ENCODE peak calls at places on chromosomes 2 and 18, in six cellular contexts. B is H9, O is lower lobe of right lung, W is AG09319, Y is AG04450, L is AG09309. A is an unnamed sample.
A peak's percentile ranks its signal among the peaks of the same experiment; 100 is the strongest.

GRCh38 chr2:12948231-12948962 is 231.7 kb downstream of the TRIB2 start:
- DNase-seq in O (no peak), Y (peak; percentile 26), W (peak; percentile 24), L (no peak), B (no peak), A (no peak)

GRCh38 chr2:96113367-96113677 is 3.0 kb downstream of the ADRA2B start:
- DNase-seq in B (no peak), L (no peak), Y (no peak), O (peak; percentile 39), W (no peak), A (no peak)

GRCh38 chr2:168632733-168633132 is 169.7 kb upstream of the NOSTRIN start:
- DNase-seq in W (no peak), L (no peak), B (no peak), Y (no peak), O (no peak), A (no peak)

GRCh38 chr2:170255971-170256370 is 78.0 kb downstream of the MYO3B start:
- DNase-seq in B (no peak), Y (peak; percentile 2), W (no peak), O (no peak), L (peak; percentile 8), A (no peak)

GRCh38 chr2:167381349-167381748 is 493.1 kb downstream of the XIRP2 start:
- DNase-seq in Y (no peak), L (no peak), O (no peak), B (no peak), W (no peak), A (no peak)

GRCh38 chr2:15944325-15945017 is 4.1 kb downstream of the MYCN start:
- DNase-seq in O (no peak), W (no peak), L (no peak), Y (no peak), B (no peak), A (no peak)

GRCh38 chr2:23385351-23385747 is 370 bp downstream of the KLHL29 start:
- DNase-seq in W (no peak), O (no peak), B (no peak), Y (no peak), L (no peak), A (no peak)

GRCh38 chr2:231573096-231573495 is 19.6 kb upstream of the TEX44 start:
- DNase-seq in O (no peak), L (no peak), W (no peak), B (no peak), Y (no peak), A (no peak)

GRCh38 chr18:74832999-74833398 is 235.3 kb downstream of the ZNF407 start:
- DNase-seq in L (no peak), W (no peak), Y (no peak), O (no peak), B (no peak), A (no peak)

GRCh38 chr2:231425811-231426703 is 30.5 kb downstream of the B3GNT7 start:
- DNase-seq in O (no peak), W (no peak), B (peak; percentile 62), L (no peak), Y (no peak), A (no peak)

GRCh38 chr2:70328921-70329561 is 27.2 kb upstream of the FAM136A start:
- DNase-seq in L (no peak), B (peak; percentile 59), O (peak; percentile 69), W (no peak), Y (no peak), A (no peak)

GRCh38 chr18:13374468-13375301 is 156.1 kb downstream of the LDLRAD4 start:
- DNase-seq in B (no peak), L (no peak), O (no peak), Y (no peak), W (no peak), A (peak; percentile 27)

GRCh38 chr2:53217250-53217649 is 550.4 kb upstream of the CHAC2 start:
- DNase-seq in B (no peak), W (no peak), L (no peak), Y (no peak), O (no peak), A (no peak)

GRCh38 chr2:41038408-41038807 is 586.5 kb upstream of the SLC8A1 start:
- DNase-seq in W (no peak), Y (no peak), L (no peak), B (no peak), O (no peak), A (no peak)

GRCh38 chr2:44964704-44965343 is 23.3 kb downstream of the SIX3 start:
- DNase-seq in O (no peak), B (peak; percentile 74), Y (no peak), W (no peak), L (no peak), A (no peak)

GRCh38 chr2:43391877-43392214 is 165.4 kb upstream of the ZFP36L2 start:
- DNase-seq in W (no peak), O (no peak), L (no peak), Y (no peak), B (no peak), A (no peak)

GRCh38 chr2:123495241-123495640 is 529.8 kb upstream of the CNTNAP5 start:
- DNase-seq in Y (no peak), L (no peak), O (no peak), B (no peak), W (no peak), A (no peak)

GRCh38 chr2:187942876-187943275 is 348.8 kb upstream of the GULP1 start:
- DNase-seq in W (no peak), Y (no peak), B (no peak), L (peak; percentile 7), O (no peak), A (no peak)

GRCh38 chr2:43759195-43759594 is 14.6 kb upstream of the DYNC2LI1 start:
- DNase-seq in L (peak; percentile 23), W (peak; percentile 23), Y (no peak), O (no peak), B (no peak), A (no peak)

DNA sequence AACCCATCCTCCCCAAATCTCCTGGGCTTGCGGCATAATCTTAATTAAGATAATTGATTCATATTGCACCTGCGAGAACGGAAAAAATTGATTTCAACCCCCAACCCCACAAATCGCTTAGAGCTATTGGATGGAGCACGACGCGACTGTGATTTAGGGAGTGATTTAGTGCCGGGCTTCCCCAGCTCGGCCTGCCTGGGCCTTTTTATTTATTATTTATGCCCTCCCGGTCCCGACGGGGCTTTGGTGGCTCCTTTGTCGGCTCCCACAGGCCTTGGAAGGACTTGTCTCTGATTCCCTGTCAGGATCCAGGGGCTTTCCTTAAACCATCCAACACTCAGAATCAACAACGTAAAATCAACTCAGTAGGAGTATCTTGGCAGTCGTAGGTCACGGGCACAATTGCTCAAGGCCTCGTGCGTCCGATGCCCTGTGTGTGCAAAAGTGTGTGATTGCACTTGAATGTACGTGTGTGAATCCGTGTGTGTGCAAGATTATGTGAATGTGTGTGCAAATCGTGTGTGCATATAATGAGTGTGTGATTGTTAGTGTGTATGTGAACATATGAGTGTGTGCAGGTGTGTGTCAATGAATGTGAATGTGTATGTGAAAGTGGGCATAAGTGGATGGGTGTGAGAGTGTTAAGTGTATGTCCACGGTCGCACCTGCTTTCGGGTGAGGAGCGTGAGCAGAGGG is 4.3 kb upstream of the NEUROD1 start:
- DNase-seq in L (no peak), Y (no peak), B (no peak), O (no peak), W (no peak), A (no peak)
- TF ChIP-seq CTCF in L (no peak), Y (no peak), B (no peak), O (no peak), W (no peak), A (no peak)

DNA sequence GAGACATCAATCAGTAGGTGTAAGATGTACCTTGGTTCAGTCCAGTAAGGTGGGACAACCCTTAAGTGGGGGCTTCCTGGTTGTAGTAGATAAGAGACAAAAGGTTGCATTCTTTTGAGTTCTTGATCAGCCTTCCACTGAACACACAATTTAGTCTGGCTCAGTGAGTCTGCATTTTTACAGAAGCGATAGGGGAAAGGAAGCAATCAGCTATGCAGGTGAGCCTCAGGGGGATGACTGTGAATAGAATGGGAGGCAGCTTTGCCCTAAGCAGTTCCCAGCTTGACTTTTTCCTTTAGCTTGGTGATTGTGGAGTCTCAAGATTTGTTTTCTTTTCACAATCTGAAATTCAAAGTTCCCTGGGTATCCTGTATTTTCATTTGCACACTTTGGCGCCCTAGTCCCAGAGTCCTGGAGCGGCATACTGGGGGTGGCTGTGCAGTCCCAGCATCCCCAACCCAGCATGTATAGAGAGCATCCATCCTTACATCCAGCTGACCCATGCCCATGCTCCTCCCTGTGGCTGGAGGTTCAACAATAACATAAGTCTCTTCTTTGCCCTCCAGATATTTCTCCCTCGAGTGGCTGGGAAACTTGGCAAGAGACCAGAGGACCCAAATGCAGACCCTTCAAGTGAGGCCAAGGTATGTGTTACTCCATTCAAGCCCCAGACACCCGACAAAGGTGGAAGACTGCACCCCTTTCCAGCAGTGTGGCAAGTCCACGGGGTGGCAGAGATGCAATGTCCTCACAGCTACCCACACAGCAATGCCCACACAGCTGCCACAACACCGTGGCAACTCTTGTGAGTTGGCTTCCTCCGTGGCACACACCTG is 20.1 kb upstream of the PRLH start:
- DNase-seq in L (no peak), Y (no peak), O (no peak), W (no peak), B (no peak), A (no peak)
- TF ChIP-seq CTCF in L (no peak), Y (no peak), O (no peak), W (no peak), B (no peak), A (no peak)

DNA sequence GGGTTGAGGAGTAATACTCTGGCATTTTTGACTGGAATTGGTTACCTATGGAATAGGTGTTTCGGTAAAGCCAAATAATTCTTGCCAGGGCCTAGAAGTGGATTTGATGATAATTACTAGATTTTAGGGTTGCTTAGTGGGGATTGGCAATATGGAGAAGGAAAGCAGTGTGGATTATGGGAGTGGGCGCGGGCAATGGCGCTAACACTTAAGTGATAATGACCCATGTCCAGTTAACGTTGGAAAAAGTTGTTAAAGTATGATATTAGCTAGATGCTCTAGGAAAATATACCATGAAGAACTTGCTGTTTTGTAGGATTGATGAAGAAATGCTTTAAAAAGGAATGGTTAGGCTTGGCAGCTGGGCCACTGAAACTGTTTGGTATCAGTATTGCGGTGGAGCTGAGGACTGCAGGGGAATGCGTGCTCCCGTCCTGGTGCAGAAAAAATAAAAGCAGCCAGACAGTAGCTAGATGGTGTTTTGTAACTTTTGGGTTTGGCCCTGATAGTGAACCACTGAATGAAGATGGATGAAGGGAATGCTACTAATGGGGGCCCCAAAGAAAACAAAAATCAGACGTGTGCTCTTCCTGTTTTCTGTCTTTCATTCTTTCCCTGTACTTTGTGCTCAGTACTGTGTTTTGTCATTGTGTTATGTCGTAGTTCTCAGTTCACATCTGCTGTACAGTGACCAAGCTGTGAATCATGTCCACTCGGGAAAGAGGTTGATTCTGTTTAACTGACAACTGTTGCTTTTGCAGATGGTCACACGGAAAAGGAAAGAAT is 937 bp downstream of the INSIG2 start:
- DNase-seq in L (no peak), B (no peak), Y (no peak), O (no peak), W (no peak), A (no peak)
- TF ChIP-seq CTCF in L (no peak), B (peak; percentile 48), Y (peak; percentile 23), O (peak; percentile 29), W (no peak), A (peak; percentile 69)

GRCh38 chr2:112959109-112959591 is 18.7 kb upstream of the IL36G start:
- DNase-seq in L (no peak), B (peak; percentile 53), O (no peak), Y (no peak), W (no peak), A (no peak)

GRCh38 chr2:112957511-112957910 is 20.3 kb upstream of the IL36G start:
- DNase-seq in L (no peak), O (no peak), W (no peak), B (no peak), Y (no peak), A (no peak)

GRCh38 chr2:112958428-112959108 is 19.2 kb upstream of the IL36G start:
- DNase-seq in O (no peak), L (peak; percentile 18), B (peak; percentile 49), W (peak; percentile 12), Y (peak; percentile 30), A (no peak)

GRCh38 chr2:112962308-112963175 is 15.3 kb upstream of the IL36G start:
- DNase-seq in O (no peak), Y (no peak), L (no peak), B (no peak), W (no peak), A (no peak)

GRCh38 chr2:112960230-112960825 is 17.5 kb upstream of the IL36G start:
- DNase-seq in L (no peak), B (peak; percentile 32), Y (no peak), W (no peak), O (no peak), A (no peak)
- TF ChIP-seq CTCF in L (no peak), B (peak; percentile 52), Y (no peak), W (no peak), O (no peak), A (no peak)

A was measured in type B pancreatic cell.